ENCODE peak calls at places on chromosome 9, in eight cellular contexts. W is esophagus muscularis mucosa; I is retina; E is NCI-H1092; Q is stimulated activated effector memory CD8-positive, alpha-beta T cell treated with anti-CD3 and anti-CD28 coated beads, Interleukin-12 subunit alpha, Interleukin-12 subunit beta, amount 100 ng/mL, for 72 hours; U is mesenchymal stem cell; L is breast epithelium; F is adipocyte. D is an unnamed sample.

GRCh38 chr9:98342103-98342818 is 86.8 kb upstream of the TBC1D2 start:
- DNase-seq in U (no peak), E (no peak), W (peak), I (no peak), F (no peak), Q (no peak), L (no peak), D (no peak)

GRCh38 chr9:976805-977360 is 428 bp downstream of the DMRT3 start:
- DNase-seq in U (no peak), W (peak), I (peak), L (no peak), F (no peak), Q (no peak), E (no peak), D (peak)

GRCh38 chr9:92292338-92293074 is 991 bp downstream of the IARS1 start:
- DNase-seq in L (no peak), E (no peak), F (peak), Q (no peak), W (no peak), U (peak), I (no peak), D (no peak)

GRCh38 chr9:126612813-126613641 is 701 bp upstream of the LMX1B start:
- DNase-seq in L (no peak), F (no peak), E (no peak), Q (no peak), W (no peak), I (peak), U (no peak), D (peak)

GRCh38 chr9:69891696-69892095 is 71.1 kb downstream of the CFAP95 start:
- DNase-seq in U (no peak), F (no peak), I (no peak), W (no peak), L (no peak), E (no peak), Q (no peak), D (no peak)

GRCh38 chr9:97986466-97986865 is 3.3 kb downstream of the ANP32B start:
- DNase-seq in I (no peak), E (no peak), W (no peak), Q (no peak), L (no peak), U (peak), F (no peak), D (no peak)

GRCh38 chr9:12774861-12775367 is at the start of gene LURAP1L:
- DNase-seq in L (no peak), U (peak), I (peak), E (peak), W (no peak), Q (no peak), F (peak), D (no peak)

GRCh38 chr9:12054235-12054634 is 639.0 kb upstream of the TYRP1 start:
- DNase-seq in W (no peak), F (no peak), Q (no peak), I (no peak), E (no peak), L (no peak), U (no peak), D (no peak)

GRCh38 chr9:23556459-23556858 is 269.6 kb downstream of the ELAVL2 start:
- DNase-seq in E (no peak), L (no peak), Q (no peak), U (no peak), I (no peak), F (no peak), W (peak), D (no peak)

GRCh38 chr9:38682713-38683112 is 37.2 kb downstream of the FAM240B start:
- DNase-seq in I (no peak), U (peak), Q (no peak), L (no peak), F (peak), W (no peak), E (no peak), D (no peak)

GRCh38 chr9:130423272-130423671 is 21.5 kb upstream of the ASS1 start:
- DNase-seq in W (no peak), L (no peak), E (no peak), U (peak), F (no peak), Q (no peak), I (no peak), D (no peak)

GRCh38 chr9:89592963-89593775 is 11.6 kb upstream of the GADD45G start:
- DNase-seq in I (peak), F (peak), E (no peak), W (peak), L (no peak), U (peak), Q (no peak), D (no peak)

GRCh38 chr9:92727716-92728700 is 36.6 kb downstream of the BICD2 start:
- DNase-seq in U (no peak), W (no peak), I (no peak), E (no peak), Q (no peak), L (peak), F (no peak), D (no peak)

GRCh38 chr9:74041588-74041987 is 455.5 kb upstream of the RORB start:
- DNase-seq in F (no peak), W (no peak), Q (no peak), U (no peak), I (no peak), E (no peak), L (no peak), D (no peak)

GRCh38 chr9:2727966-2728613 is 10.8 kb downstream of the KCNV2 start:
- DNase-seq in U (peak), E (peak), F (peak), L (no peak), W (no peak), Q (no peak), I (peak), D (no peak)